ENCODE peak calls at places on chromosomes 6 and 20, in ten cellular contexts. X, N, L, B, T, H, D, J, W and G are unnamed samples.

GRCh38 chr20:45119556-45120266 is 4.6 kb downstream of the WFDC12 start:
- DNase-seq in X (no peak), N (no peak), L (no peak), B (no peak), T (no peak), H (no peak), D (no peak), J (no peak), W (no peak), G (no peak)

GRCh38 chr20:47774081-47774777 is 11.1 kb downstream of the SULF2 start:
- DNase-seq in X (no peak), N (no peak), L (no peak), B (peak; percentile 32), T (no peak), H (no peak), D (no peak), J (no peak), W (no peak), G (no peak)

GRCh38 chr6:48474136-48474535 is 363.1 kb upstream of the PTCHD4 start:
- DNase-seq in X (no peak), N (no peak), L (no peak), B (no peak), T (no peak), H (no peak), D (no peak), J (no peak), W (no peak), G (peak; percentile 44)

GRCh38 chr20:60057866-60058807 is 99.9 kb downstream of the CDH26 start:
- DNase-seq in X (peak; percentile 43), N (no peak), L (no peak), B (peak; percentile 34), T (peak; percentile 57), H (peak; percentile 49), D (no peak), J (peak; percentile 74), W (no peak), G (no peak)

GRCh38 chr6:137681445-137682009 is 185.5 kb upstream of the TNFAIP3 start:
- DNase-seq in X (peak; percentile 45), N (no peak), L (no peak), B (no peak), T (no peak), H (no peak), D (no peak), J (no peak), W (no peak), G (no peak)

GRCh38 chr20:56957737-56958553 is 308.5 kb downstream of the BMP7 start:
- DNase-seq in X (no peak), N (no peak), L (no peak), B (no peak), T (no peak), H (peak; percentile 45), D (no peak), J (no peak), W (no peak), G (no peak)

GRCh38 chr6:170163405-170164170 is 127.3 kb downstream of the DLL1 start:
- DNase-seq in X (no peak), N (no peak), L (no peak), B (no peak), T (no peak), H (no peak), D (no peak), J (no peak), W (no peak), G (no peak)

GRCh38 chr6:119312875-119313338 is 36.7 kb downstream of the MAN1A1 start:
- DNase-seq in X (peak; percentile 27), N (no peak), L (peak; percentile 56), B (no peak), T (no peak), H (no peak), D (peak; percentile 24), J (no peak), W (no peak), G (no peak)

GRCh38 chr6:5584072-5584471 is 322.8 kb downstream of the FARS2 start:
- DNase-seq in X (no peak), N (no peak), L (no peak), B (no peak), T (peak; percentile 73), H (no peak), D (no peak), J (no peak), W (no peak), G (no peak)

GRCh38 chr6:107877968-107878367 is 53.9 kb upstream of the SCML4 start:
- DNase-seq in X (no peak), N (no peak), L (no peak), B (no peak), T (no peak), H (no peak), D (no peak), J (no peak), W (no peak), G (no peak)

GRCh38 chr6:40258531-40258930 is 324.3 kb upstream of the MOCS1 start:
- DNase-seq in X (no peak), N (no peak), L (no peak), B (no peak), T (no peak), H (no peak), D (no peak), J (no peak), W (no peak), G (no peak)

GRCh38 chr6:154487367-154488275 is 22.9 kb downstream of the CNKSR3 start:
- DNase-seq in X (no peak), N (no peak), L (no peak), B (no peak), T (no peak), H (peak; percentile 66), D (peak; percentile 56), J (no peak), W (no peak), G (no peak)

GRCh38 chr20:36830791-36831691 is 44.9 kb upstream of the TLDC2 start:
- DNase-seq in X (peak; percentile 79), N (no peak), L (peak; percentile 38), B (no peak), T (peak; percentile 67), H (peak; percentile 63), D (no peak), J (no peak), W (no peak), G (no peak)

GRCh38 chr20:2465100-2465499 is 5.5 kb downstream of the SNRPB start:
- DNase-seq in X (no peak), N (no peak), L (no peak), B (no peak), T (no peak), H (no peak), D (no peak), J (no peak), W (no peak), G (no peak)

GRCh38 chr6:75084872-75085381 is 120.9 kb downstream of the COL12A1 start:
- DNase-seq in X (no peak), N (no peak), L (no peak), B (peak; percentile 35), T (no peak), H (no peak), D (peak; percentile 3), J (no peak), W (no peak), G (no peak)

GRCh38 chr20:2559641-2560040 is 23.3 kb downstream of the TMC2 start:
- DNase-seq in X (no peak), N (no peak), L (no peak), B (no peak), T (no peak), H (no peak), D (no peak), J (no peak), W (no peak), G (no peak)

GRCh38 chr6:88919032-88919431 is 44.4 kb downstream of the RNGTT start:
- DNase-seq in X (no peak), N (no peak), L (no peak), B (no peak), T (peak; percentile 18), H (no peak), D (no peak), J (no peak), W (no peak), G (no peak)